ENCODE peak calls at places on chromosomes 12 and 14, in ten cellular contexts. One of them, this sample, is unnamed.

GRCh38 chr12:103798586-103798985 is 42.4 kb downstream of the NT5DC3 start:
- DNase-seq in activated CD4-positive, CD25-positive, alpha-beta regulatory T cell: no peak
- DNase-seq in putamen: no peak
- DNase-seq in HuH-7.5: no peak
- DNase-seq in AG10803: no peak
- DNase-seq in HEK293T: no peak
- DNase-seq in cardiac muscle cell: no peak
- DNase-seq in mammary epithelial cell: no peak
- DNase-seq in neural crest cell: no peak
- DNase-seq in stimulated activated CD4-positive, alpha-beta T cell treated with anti-CD3 and anti-CD28 coated beads, Interleukin-4, amount 100 ng/mL, for 48 hours: no peak
- DNase-seq in this sample: no peak

GRCh38 chr14:85607571-85608219 is 77.8 kb downstream of the FLRT2 start:
- DNase-seq in mammary epithelial cell: peak; percentile 92
- DNase-seq in neural crest cell: no peak
- DNase-seq in activated CD4-positive, CD25-positive, alpha-beta regulatory T cell: no peak
- DNase-seq in stimulated activated CD4-positive, alpha-beta T cell treated with anti-CD3 and anti-CD28 coated beads, Interleukin-4, amount 100 ng/mL, for 48 hours: no peak
- DNase-seq in AG10803: peak; percentile 91
- DNase-seq in HuH-7.5: no peak
- DNase-seq in cardiac muscle cell: peak; percentile 91
- DNase-seq in HEK293T: no peak
- DNase-seq in putamen: no peak
- DNase-seq in this sample: peak; percentile 33

GRCh38 chr12:127594351-127594970 is 672.5 kb upstream of the TMEM132C start:
- DNase-seq in putamen: no peak
- DNase-seq in neural crest cell: no peak
- DNase-seq in activated CD4-positive, CD25-positive, alpha-beta regulatory T cell: no peak
- DNase-seq in HEK293T: no peak
- DNase-seq in cardiac muscle cell: no peak
- DNase-seq in AG10803: no peak
- DNase-seq in stimulated activated CD4-positive, alpha-beta T cell treated with anti-CD3 and anti-CD28 coated beads, Interleukin-4, amount 100 ng/mL, for 48 hours: no peak
- DNase-seq in mammary epithelial cell: no peak
- DNase-seq in HuH-7.5: no peak
- DNase-seq in this sample: no peak

GRCh38 chr12:13073191-13073590 is 29.0 kb downstream of the FAM234B start:
- DNase-seq in HEK293T: no peak
- DNase-seq in activated CD4-positive, CD25-positive, alpha-beta regulatory T cell: no peak
- DNase-seq in mammary epithelial cell: no peak
- DNase-seq in HuH-7.5: no peak
- DNase-seq in cardiac muscle cell: no peak
- DNase-seq in stimulated activated CD4-positive, alpha-beta T cell treated with anti-CD3 and anti-CD28 coated beads, Interleukin-4, amount 100 ng/mL, for 48 hours: no peak
- DNase-seq in putamen: no peak
- DNase-seq in AG10803: peak; percentile 32
- DNase-seq in neural crest cell: no peak
- DNase-seq in this sample: no peak

GRCh38 chr14:68181395-68182326 is 362.1 kb downstream of the RAD51B start:
- DNase-seq in cardiac muscle cell: peak; percentile 59
- DNase-seq in AG10803: peak; percentile 50
- DNase-seq in mammary epithelial cell: peak; percentile 58
- DNase-seq in activated CD4-positive, CD25-positive, alpha-beta regulatory T cell: no peak
- DNase-seq in putamen: no peak
- DNase-seq in HuH-7.5: no peak
- DNase-seq in neural crest cell: no peak
- DNase-seq in stimulated activated CD4-positive, alpha-beta T cell treated with anti-CD3 and anti-CD28 coated beads, Interleukin-4, amount 100 ng/mL, for 48 hours: no peak
- DNase-seq in HEK293T: no peak
- DNase-seq in this sample: no peak

GRCh38 chr12:100499416-100499815 is 25.8 kb downstream of the NR1H4 start:
- DNase-seq in cardiac muscle cell: no peak
- DNase-seq in neural crest cell: no peak
- DNase-seq in putamen: no peak
- DNase-seq in AG10803: no peak
- DNase-seq in HEK293T: no peak
- DNase-seq in stimulated activated CD4-positive, alpha-beta T cell treated with anti-CD3 and anti-CD28 coated beads, Interleukin-4, amount 100 ng/mL, for 48 hours: no peak
- DNase-seq in HuH-7.5: no peak
- DNase-seq in activated CD4-positive, CD25-positive, alpha-beta regulatory T cell: no peak
- DNase-seq in mammary epithelial cell: no peak
- DNase-seq in this sample: no peak

GRCh38 chr14:21352587-21352986 is 31.2 kb downstream of the SUPT16H start:
- DNase-seq in stimulated activated CD4-positive, alpha-beta T cell treated with anti-CD3 and anti-CD28 coated beads, Interleukin-4, amount 100 ng/mL, for 48 hours: no peak
- DNase-seq in putamen: no peak
- DNase-seq in AG10803: no peak
- DNase-seq in neural crest cell: no peak
- DNase-seq in activated CD4-positive, CD25-positive, alpha-beta regulatory T cell: no peak
- DNase-seq in HEK293T: no peak
- DNase-seq in HuH-7.5: no peak
- DNase-seq in cardiac muscle cell: no peak
- DNase-seq in mammary epithelial cell: no peak
- DNase-seq in this sample: no peak

GRCh38 chr12:45763381-45763780 is 33.9 kb downstream of the ARID2 start:
- DNase-seq in activated CD4-positive, CD25-positive, alpha-beta regulatory T cell: no peak
- DNase-seq in AG10803: no peak
- DNase-seq in putamen: no peak
- DNase-seq in HuH-7.5: no peak
- DNase-seq in HEK293T: no peak
- DNase-seq in mammary epithelial cell: no peak
- DNase-seq in cardiac muscle cell: no peak
- DNase-seq in stimulated activated CD4-positive, alpha-beta T cell treated with anti-CD3 and anti-CD28 coated beads, Interleukin-4, amount 100 ng/mL, for 48 hours: no peak
- DNase-seq in neural crest cell: no peak
- DNase-seq in this sample: no peak

GRCh38 chr14:33657478-33657877 is 293.4 kb downstream of the EGLN3 start:
- DNase-seq in HuH-7.5: no peak
- DNase-seq in stimulated activated CD4-positive, alpha-beta T cell treated with anti-CD3 and anti-CD28 coated beads, Interleukin-4, amount 100 ng/mL, for 48 hours: no peak
- DNase-seq in cardiac muscle cell: peak; percentile 29
- DNase-seq in putamen: no peak
- DNase-seq in activated CD4-positive, CD25-positive, alpha-beta regulatory T cell: no peak
- DNase-seq in mammary epithelial cell: no peak
- DNase-seq in HEK293T: no peak
- DNase-seq in AG10803: no peak
- DNase-seq in neural crest cell: no peak
- DNase-seq in this sample: no peak

GRCh38 chr12:25025260-25025659 is 76.4 kb upstream of the BCAT1 start:
- DNase-seq in stimulated activated CD4-positive, alpha-beta T cell treated with anti-CD3 and anti-CD28 coated beads, Interleukin-4, amount 100 ng/mL, for 48 hours: no peak
- DNase-seq in putamen: no peak
- DNase-seq in mammary epithelial cell: no peak
- DNase-seq in HEK293T: no peak
- DNase-seq in HuH-7.5: no peak
- DNase-seq in neural crest cell: no peak
- DNase-seq in cardiac muscle cell: no peak
- DNase-seq in activated CD4-positive, CD25-positive, alpha-beta regulatory T cell: no peak
- DNase-seq in AG10803: no peak
- DNase-seq in this sample: no peak

GRCh38 chr12:132488127-132489077 is 1.5 kb upstream of the FBRSL1 start:
- DNase-seq in mammary epithelial cell: no peak
- DNase-seq in cardiac muscle cell: no peak
- DNase-seq in HuH-7.5: no peak
- DNase-seq in AG10803: no peak
- DNase-seq in activated CD4-positive, CD25-positive, alpha-beta regulatory T cell: no peak
- DNase-seq in stimulated activated CD4-positive, alpha-beta T cell treated with anti-CD3 and anti-CD28 coated beads, Interleukin-4, amount 100 ng/mL, for 48 hours: no peak
- DNase-seq in HEK293T: no peak
- DNase-seq in putamen: no peak
- DNase-seq in neural crest cell: no peak
- DNase-seq in this sample: no peak

GRCh38 chr12:92002673-92003382 is 142.8 kb downstream of the BTG1 start:
- DNase-seq in mammary epithelial cell: no peak
- DNase-seq in cardiac muscle cell: peak; percentile 57
- DNase-seq in HEK293T: no peak
- DNase-seq in activated CD4-positive, CD25-positive, alpha-beta regulatory T cell: no peak
- DNase-seq in stimulated activated CD4-positive, alpha-beta T cell treated with anti-CD3 and anti-CD28 coated beads, Interleukin-4, amount 100 ng/mL, for 48 hours: no peak
- DNase-seq in AG10803: no peak
- DNase-seq in HuH-7.5: no peak
- DNase-seq in neural crest cell: no peak
- DNase-seq in putamen: no peak
- DNase-seq in this sample: no peak

GRCh38 chr12:120536064-120536791 is 2.1 kb downstream of the RNF10 start:
- DNase-seq in HEK293T: no peak
- DNase-seq in putamen: no peak
- DNase-seq in HuH-7.5: no peak
- DNase-seq in cardiac muscle cell: no peak
- DNase-seq in AG10803: no peak
- DNase-seq in neural crest cell: no peak
- DNase-seq in activated CD4-positive, CD25-positive, alpha-beta regulatory T cell: no peak
- DNase-seq in mammary epithelial cell: no peak
- DNase-seq in stimulated activated CD4-positive, alpha-beta T cell treated with anti-CD3 and anti-CD28 coated beads, Interleukin-4, amount 100 ng/mL, for 48 hours: no peak
- DNase-seq in this sample: no peak

GRCh38 chr12:128549621-128550020 is 274.1 kb downstream of the SLC15A4 start:
- DNase-seq in HuH-7.5: no peak
- DNase-seq in neural crest cell: no peak
- DNase-seq in activated CD4-positive, CD25-positive, alpha-beta regulatory T cell: no peak
- DNase-seq in HEK293T: no peak
- DNase-seq in stimulated activated CD4-positive, alpha-beta T cell treated with anti-CD3 and anti-CD28 coated beads, Interleukin-4, amount 100 ng/mL, for 48 hours: no peak
- DNase-seq in mammary epithelial cell: no peak
- DNase-seq in cardiac muscle cell: no peak
- DNase-seq in putamen: no peak
- DNase-seq in AG10803: no peak
- DNase-seq in this sample: no peak

GRCh38 chr12:3105690-3106479 is 28.7 kb downstream of the TSPAN9 start:
- DNase-seq in AG10803: no peak
- DNase-seq in cardiac muscle cell: no peak
- DNase-seq in neural crest cell: no peak
- DNase-seq in activated CD4-positive, CD25-positive, alpha-beta regulatory T cell: no peak
- DNase-seq in stimulated activated CD4-positive, alpha-beta T cell treated with anti-CD3 and anti-CD28 coated beads, Interleukin-4, amount 100 ng/mL, for 48 hours: no peak
- DNase-seq in HuH-7.5: no peak
- DNase-seq in putamen: no peak
- DNase-seq in HEK293T: no peak
- DNase-seq in mammary epithelial cell: no peak
- DNase-seq in this sample: no peak

GRCh38 chr14:36580856-36581831 is 1.3 kb downstream of the NKX2-8 start:
- DNase-seq in stimulated activated CD4-positive, alpha-beta T cell treated with anti-CD3 and anti-CD28 coated beads, Interleukin-4, amount 100 ng/mL, for 48 hours: no peak
- DNase-seq in HuH-7.5: no peak
- DNase-seq in putamen: no peak
- DNase-seq in HEK293T: no peak
- DNase-seq in activated CD4-positive, CD25-positive, alpha-beta regulatory T cell: no peak
- DNase-seq in cardiac muscle cell: peak; percentile 39
- DNase-seq in mammary epithelial cell: peak; percentile 80
- DNase-seq in AG10803: peak; percentile 24
- DNase-seq in neural crest cell: no peak
- DNase-seq in this sample: no peak

GRCh38 chr12:101076940-101077351 is 133.1 kb downstream of the SLC5A8 start:
- DNase-seq in neural crest cell: no peak
- DNase-seq in HuH-7.5: no peak
- DNase-seq in cardiac muscle cell: peak; percentile 20
- DNase-seq in activated CD4-positive, CD25-positive, alpha-beta regulatory T cell: no peak
- DNase-seq in stimulated activated CD4-positive, alpha-beta T cell treated with anti-CD3 and anti-CD28 coated beads, Interleukin-4, amount 100 ng/mL, for 48 hours: no peak
- DNase-seq in putamen: no peak
- DNase-seq in AG10803: peak; percentile 88
- DNase-seq in HEK293T: no peak
- DNase-seq in mammary epithelial cell: no peak
- DNase-seq in this sample: peak; percentile 42

GRCh38 chr14:35292770-35293561 is 784 bp downstream of the PSMA6 start:
- DNase-seq in HuH-7.5: no peak
- DNase-seq in stimulated activated CD4-positive, alpha-beta T cell treated with anti-CD3 and anti-CD28 coated beads, Interleukin-4, amount 100 ng/mL, for 48 hours: no peak
- DNase-seq in HEK293T: no peak
- DNase-seq in cardiac muscle cell: no peak
- DNase-seq in neural crest cell: no peak
- DNase-seq in activated CD4-positive, CD25-positive, alpha-beta regulatory T cell: no peak
- DNase-seq in AG10803: peak; percentile 13
- DNase-seq in putamen: no peak
- DNase-seq in mammary epithelial cell: peak; percentile 20
- DNase-seq in this sample: no peak

GRCh38 chr14:93049867-93050331 is 65.8 kb downstream of the ITPK1 start:
- DNase-seq in HEK293T: no peak
- DNase-seq in putamen: no peak
- DNase-seq in AG10803: no peak
- DNase-seq in mammary epithelial cell: no peak
- DNase-seq in stimulated activated CD4-positive, alpha-beta T cell treated with anti-CD3 and anti-CD28 coated beads, Interleukin-4, amount 100 ng/mL, for 48 hours: no peak
- DNase-seq in activated CD4-positive, CD25-positive, alpha-beta regulatory T cell: no peak
- DNase-seq in cardiac muscle cell: peak; percentile 46
- DNase-seq in neural crest cell: no peak
- DNase-seq in HuH-7.5: no peak
- DNase-seq in this sample: no peak

GRCh38 chr12:44405267-44405666 is 470.8 kb downstream of the NELL2 start:
- DNase-seq in putamen: no peak
- DNase-seq in AG10803: no peak
- DNase-seq in stimulated activated CD4-positive, alpha-beta T cell treated with anti-CD3 and anti-CD28 coated beads, Interleukin-4, amount 100 ng/mL, for 48 hours: no peak
- DNase-seq in HuH-7.5: no peak
- DNase-seq in HEK293T: no peak
- DNase-seq in neural crest cell: no peak
- DNase-seq in activated CD4-positive, CD25-positive, alpha-beta regulatory T cell: no peak
- DNase-seq in mammary epithelial cell: no peak
- DNase-seq in cardiac muscle cell: no peak
- DNase-seq in this sample: no peak

GRCh38 chr12:45259732-45260480 is 44.0 kb downstream of the ANO6 start:
- DNase-seq in AG10803: peak; percentile 71
- DNase-seq in putamen: no peak
- DNase-seq in cardiac muscle cell: peak; percentile 40
- DNase-seq in HuH-7.5: peak; percentile 50
- DNase-seq in HEK293T: no peak
- DNase-seq in stimulated activated CD4-positive, alpha-beta T cell treated with anti-CD3 and anti-CD28 coated beads, Interleukin-4, amount 100 ng/mL, for 48 hours: no peak
- DNase-seq in neural crest cell: no peak
- DNase-seq in activated CD4-positive, CD25-positive, alpha-beta regulatory T cell: no peak
- DNase-seq in mammary epithelial cell: peak; percentile 44
- DNase-seq in this sample: no peak

GRCh38 chr12:127340381-127340780 is 926.6 kb upstream of the TMEM132C start:
- DNase-seq in AG10803: peak; percentile 3
- DNase-seq in neural crest cell: no peak
- DNase-seq in mammary epithelial cell: no peak
- DNase-seq in putamen: no peak
- DNase-seq in HuH-7.5: no peak
- DNase-seq in HEK293T: no peak
- DNase-seq in stimulated activated CD4-positive, alpha-beta T cell treated with anti-CD3 and anti-CD28 coated beads, Interleukin-4, amount 100 ng/mL, for 48 hours: no peak
- DNase-seq in cardiac muscle cell: no peak
- DNase-seq in activated CD4-positive, CD25-positive, alpha-beta regulatory T cell: no peak
- DNase-seq in this sample: no peak

GRCh38 chr14:64755661-64756265 is 51.5 kb downstream of the PLEKHG3 start:
- DNase-seq in cardiac muscle cell: no peak
- DNase-seq in activated CD4-positive, CD25-positive, alpha-beta regulatory T cell: no peak
- DNase-seq in HuH-7.5: no peak
- DNase-seq in neural crest cell: no peak
- DNase-seq in AG10803: peak; percentile 59
- DNase-seq in mammary epithelial cell: peak; percentile 98
- DNase-seq in putamen: no peak
- DNase-seq in stimulated activated CD4-positive, alpha-beta T cell treated with anti-CD3 and anti-CD28 coated beads, Interleukin-4, amount 100 ng/mL, for 48 hours: peak; percentile 44
- DNase-seq in HEK293T: no peak
- DNase-seq in this sample: no peak

GRCh38 chr12:685388-685787 is 22.1 kb upstream of the NINJ2 start:
- DNase-seq in AG10803: no peak
- DNase-seq in HuH-7.5: no peak
- DNase-seq in cardiac muscle cell: peak; percentile 81
- DNase-seq in neural crest cell: no peak
- DNase-seq in mammary epithelial cell: peak; percentile 71
- DNase-seq in stimulated activated CD4-positive, alpha-beta T cell treated with anti-CD3 and anti-CD28 coated beads, Interleukin-4, amount 100 ng/mL, for 48 hours: peak; percentile 58
- DNase-seq in activated CD4-positive, CD25-positive, alpha-beta regulatory T cell: peak; percentile 26
- DNase-seq in putamen: no peak
- DNase-seq in HEK293T: no peak
- DNase-seq in this sample: no peak

This sample was measured in HFF-Myc.